ENCODE peak calls at places on chromosome 11, in nine cellular contexts. One of them, this sample, is unnamed.

GRCh38 chr11:17388609-17389204 is at the start of gene KCNJ11:
- DNase-seq in upper lobe of left lung: no peak
- DNase-seq in Peyer's patch: peak
- DNase-seq in transverse colon: no peak
- DNase-seq in IMR-90: no peak
- DNase-seq in stomach: peak
- DNase-seq in A549: peak
- DNase-seq in tibial nerve: no peak
- DNase-seq in heart left ventricle: no peak
- DNase-seq in this sample: no peak

GRCh38 chr11:131246156-131246555 is 124.3 kb upstream of the NTM start:
- DNase-seq in A549: no peak
- DNase-seq in IMR-90: no peak
- DNase-seq in Peyer's patch: no peak
- DNase-seq in heart left ventricle: no peak
- DNase-seq in tibial nerve: no peak
- DNase-seq in stomach: no peak
- DNase-seq in transverse colon: no peak
- DNase-seq in upper lobe of left lung: no peak
- DNase-seq in this sample: no peak

GRCh38 chr11:57546869-57547518 is 9.6 kb downstream of the SMTNL1 start:
- DNase-seq in upper lobe of left lung: no peak
- DNase-seq in tibial nerve: no peak
- DNase-seq in A549: peak
- DNase-seq in Peyer's patch: no peak
- DNase-seq in heart left ventricle: no peak
- DNase-seq in IMR-90: peak
- DNase-seq in stomach: no peak
- DNase-seq in transverse colon: no peak
- DNase-seq in this sample: no peak

GRCh38 chr11:119041821-119042514 is 11.3 kb upstream of the SLC37A4 start:
- DNase-seq in transverse colon: no peak
- DNase-seq in upper lobe of left lung: no peak
- DNase-seq in IMR-90: peak
- DNase-seq in A549: no peak
- DNase-seq in Peyer's patch: no peak
- DNase-seq in heart left ventricle: no peak
- DNase-seq in tibial nerve: no peak
- DNase-seq in stomach: no peak
- DNase-seq in this sample: no peak

GRCh38 chr11:27596388-27596787 is 89.8 kb upstream of the LIN7C start:
- DNase-seq in A549: no peak
- DNase-seq in stomach: no peak
- DNase-seq in IMR-90: no peak
- DNase-seq in Peyer's patch: no peak
- DNase-seq in tibial nerve: no peak
- DNase-seq in transverse colon: no peak
- DNase-seq in heart left ventricle: no peak
- DNase-seq in upper lobe of left lung: no peak
- DNase-seq in this sample: no peak

GRCh38 chr11:72574534-72575460 is 99.4 kb downstream of the PDE2A start:
- DNase-seq in transverse colon: no peak
- DNase-seq in upper lobe of left lung: no peak
- DNase-seq in IMR-90: no peak
- DNase-seq in heart left ventricle: no peak
- DNase-seq in tibial nerve: no peak
- DNase-seq in A549: no peak
- DNase-seq in stomach: no peak
- DNase-seq in Peyer's patch: peak
- DNase-seq in this sample: no peak

GRCh38 chr11:68115285-68115684 is 5.9 kb downstream of the CHKA start:
- DNase-seq in transverse colon: no peak
- DNase-seq in Peyer's patch: no peak
- DNase-seq in tibial nerve: no peak
- DNase-seq in IMR-90: no peak
- DNase-seq in heart left ventricle: no peak
- DNase-seq in A549: no peak
- DNase-seq in upper lobe of left lung: no peak
- DNase-seq in stomach: no peak
- DNase-seq in this sample: no peak

GRCh38 chr11:60706931-60707330 is 7.5 kb downstream of the MS4A8 start:
- DNase-seq in Peyer's patch: no peak
- DNase-seq in tibial nerve: no peak
- DNase-seq in A549: no peak
- DNase-seq in upper lobe of left lung: no peak
- DNase-seq in stomach: no peak
- DNase-seq in transverse colon: no peak
- DNase-seq in heart left ventricle: no peak
- DNase-seq in IMR-90: no peak
- DNase-seq in this sample: no peak

GRCh38 chr11:7019500-7020182 is 505 bp downstream of the ZNF214 start:
- DNase-seq in tibial nerve: no peak
- DNase-seq in upper lobe of left lung: peak
- DNase-seq in transverse colon: peak
- DNase-seq in Peyer's patch: no peak
- DNase-seq in stomach: no peak
- DNase-seq in IMR-90: peak
- DNase-seq in A549: no peak
- DNase-seq in heart left ventricle: peak
- DNase-seq in this sample: no peak

GRCh38 chr11:2208691-2209369 is 37.2 kb upstream of the TH start:
- DNase-seq in stomach: peak
- DNase-seq in tibial nerve: no peak
- DNase-seq in Peyer's patch: peak
- DNase-seq in transverse colon: peak
- DNase-seq in A549: no peak
- DNase-seq in heart left ventricle: no peak
- DNase-seq in IMR-90: no peak
- DNase-seq in upper lobe of left lung: peak
- DNase-seq in this sample: no peak

GRCh38 chr11:131408011-131408640 is 37.7 kb downstream of the NTM start:
- DNase-seq in upper lobe of left lung: no peak
- DNase-seq in heart left ventricle: no peak
- DNase-seq in Peyer's patch: peak
- DNase-seq in stomach: peak
- DNase-seq in IMR-90: peak
- DNase-seq in transverse colon: no peak
- DNase-seq in tibial nerve: no peak
- DNase-seq in A549: peak
- DNase-seq in this sample: no peak

GRCh38 chr11:128767518-128767917 is 73.6 kb downstream of the FLI1 start:
- DNase-seq in tibial nerve: no peak
- DNase-seq in IMR-90: peak
- DNase-seq in upper lobe of left lung: no peak
- DNase-seq in stomach: no peak
- DNase-seq in Peyer's patch: no peak
- DNase-seq in A549: no peak
- DNase-seq in transverse colon: no peak
- DNase-seq in heart left ventricle: no peak
- DNase-seq in this sample: no peak

GRCh38 chr11:118746988-118747585 is 43.9 kb downstream of the DDX6 start:
- DNase-seq in transverse colon: no peak
- DNase-seq in stomach: no peak
- DNase-seq in Peyer's patch: no peak
- DNase-seq in tibial nerve: no peak
- DNase-seq in heart left ventricle: no peak
- DNase-seq in IMR-90: peak
- DNase-seq in upper lobe of left lung: no peak
- DNase-seq in A549: no peak
- DNase-seq in this sample: no peak

DNA sequence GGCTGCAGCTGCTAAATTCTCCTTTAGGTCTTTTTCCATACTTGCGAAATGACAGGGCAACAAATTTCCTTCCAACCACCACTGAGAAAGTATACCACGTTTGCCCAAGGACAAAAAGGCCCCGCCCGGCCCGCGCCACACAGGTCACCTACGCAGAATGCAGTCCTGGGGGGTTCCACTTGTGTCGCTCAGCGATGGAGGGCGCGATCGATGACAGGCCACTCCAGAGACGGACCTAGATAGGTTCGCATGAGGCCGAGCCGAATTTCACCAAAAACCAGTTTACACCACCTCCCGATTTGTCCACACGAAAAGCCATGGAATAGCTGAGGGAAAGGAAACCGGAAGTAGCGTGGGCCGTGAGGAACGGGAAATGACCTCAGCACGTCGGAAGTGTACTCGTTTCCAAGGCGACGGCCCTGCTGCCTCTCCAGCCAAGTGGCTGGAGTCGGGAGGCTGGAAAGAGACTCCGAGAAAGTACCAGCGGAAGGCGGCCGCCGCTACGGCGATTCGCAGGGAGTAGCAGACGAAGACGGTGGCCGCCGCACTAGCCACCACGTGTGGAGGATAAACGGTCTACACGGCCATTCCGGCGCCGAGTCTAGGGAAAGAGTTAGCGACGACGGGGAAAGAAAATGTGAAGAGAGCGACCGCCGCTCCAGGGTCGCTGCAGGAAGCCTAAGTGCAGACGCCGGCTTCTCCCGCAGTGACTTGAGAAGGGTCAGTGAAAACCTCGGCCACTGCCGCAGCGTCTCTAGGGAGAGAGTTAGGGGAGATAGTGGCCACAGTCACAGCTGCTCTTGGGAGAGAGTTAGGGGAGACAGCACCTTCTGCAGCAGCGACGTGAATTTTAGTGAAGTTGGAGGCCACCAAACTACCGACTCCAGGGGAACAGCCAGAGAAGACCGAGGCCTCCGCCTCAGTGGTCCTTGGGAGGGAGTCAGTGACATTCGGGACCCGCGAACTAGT is at the start of gene ANKRD42:
- DNase-seq in upper lobe of left lung: peak
- DNase-seq in A549: peak
- DNase-seq in heart left ventricle: peak
- DNase-seq in stomach: peak
- DNase-seq in IMR-90: peak
- DNase-seq in tibial nerve: peak
- DNase-seq in Peyer's patch: peak
- DNase-seq in transverse colon: peak
- DNase-seq in this sample: peak
- TF ChIP-seq CTCF in upper lobe of left lung: peak
- TF ChIP-seq CTCF in A549: no peak
- TF ChIP-seq CTCF in heart left ventricle: no peak
- TF ChIP-seq CTCF in stomach: no peak
- TF ChIP-seq CTCF in IMR-90: no peak
- TF ChIP-seq CTCF in tibial nerve: no peak
- TF ChIP-seq CTCF in Peyer's patch: peak
- TF ChIP-seq CTCF in transverse colon: peak
- TF ChIP-seq CTCF in this sample: no peak

DNA sequence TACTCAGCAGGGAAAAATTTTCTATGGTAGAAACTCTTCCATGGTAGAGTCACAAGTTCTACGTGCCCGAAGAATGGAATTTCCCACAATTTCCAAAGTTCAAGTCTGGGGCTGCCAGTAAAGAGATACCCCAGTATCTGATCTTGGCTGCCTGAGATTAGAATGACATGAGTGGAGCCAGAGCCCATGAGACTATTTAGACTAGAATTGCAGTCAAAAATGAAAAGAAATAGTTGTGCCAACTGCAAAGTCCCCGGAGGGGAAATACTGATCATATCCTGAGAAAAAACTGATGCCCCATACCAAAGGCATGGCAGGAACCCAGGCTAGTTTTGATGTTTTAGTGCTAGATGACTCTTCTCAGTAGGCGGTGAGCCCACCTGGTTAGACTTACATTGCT is 11.2 kb downstream of the MAJIN start:
- DNase-seq in heart left ventricle: no peak
- DNase-seq in A549: no peak
- DNase-seq in stomach: no peak
- DNase-seq in upper lobe of left lung: no peak
- DNase-seq in Peyer's patch: no peak
- DNase-seq in IMR-90: no peak
- DNase-seq in tibial nerve: no peak
- DNase-seq in transverse colon: no peak
- DNase-seq in this sample: no peak
- H3K4me3 ChIP-seq in heart left ventricle: no peak
- H3K4me3 ChIP-seq in A549: no peak
- H3K4me3 ChIP-seq in stomach: no peak
- H3K4me3 ChIP-seq in upper lobe of left lung: no peak
- H3K4me3 ChIP-seq in Peyer's patch: no peak
- H3K4me3 ChIP-seq in IMR-90: no peak
- H3K4me3 ChIP-seq in tibial nerve: no peak
- H3K4me3 ChIP-seq in transverse colon: no peak
- H3K4me3 ChIP-seq in this sample: no peak

DNA sequence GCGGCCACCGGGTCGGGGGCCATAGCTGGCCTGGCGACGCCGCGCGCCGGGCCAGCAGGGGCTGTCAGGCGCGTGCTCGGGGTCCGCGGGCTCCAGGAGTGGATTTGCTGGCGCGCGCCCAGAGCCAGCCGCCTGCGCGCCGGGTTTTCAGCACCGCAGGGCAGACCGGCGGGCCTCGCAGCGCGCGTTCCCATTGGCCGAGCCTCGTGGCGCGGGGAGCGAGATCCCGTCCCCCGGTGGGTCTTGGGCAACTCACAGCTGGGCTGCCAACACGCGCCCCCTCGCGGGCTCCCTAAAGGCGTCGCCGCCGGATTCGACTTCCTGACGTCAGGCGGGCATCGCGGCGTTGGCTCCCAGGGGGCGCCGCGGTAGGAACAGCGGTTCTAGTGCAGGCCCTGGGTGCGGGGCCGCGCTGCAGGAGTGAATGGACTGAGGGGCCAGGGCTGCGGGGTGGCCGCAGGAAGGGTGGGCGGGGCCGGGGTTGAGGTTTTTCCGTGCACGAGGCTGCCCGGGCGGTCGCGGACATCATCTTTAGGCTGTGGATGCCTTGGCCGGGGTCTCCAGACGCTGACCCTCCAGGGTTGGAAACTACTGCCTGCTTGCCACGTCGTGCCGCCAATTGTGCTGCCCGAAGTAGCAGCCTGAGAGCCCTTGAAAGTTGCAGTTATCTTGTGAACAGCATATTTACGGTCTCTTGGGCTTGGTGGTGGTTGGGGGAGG is at the start of gene FADS1:
- DNase-seq in A549: peak
- DNase-seq in heart left ventricle: peak
- DNase-seq in IMR-90: peak
- DNase-seq in upper lobe of left lung: peak
- DNase-seq in tibial nerve: peak
- DNase-seq in Peyer's patch: peak
- DNase-seq in stomach: peak
- DNase-seq in transverse colon: peak
- DNase-seq in this sample: no peak
- TF ChIP-seq POLR2A in A549: peak
- TF ChIP-seq POLR2A in heart left ventricle: peak
- TF ChIP-seq POLR2A in IMR-90: peak
- TF ChIP-seq POLR2A in upper lobe of left lung: no peak
- TF ChIP-seq POLR2A in tibial nerve: peak
- TF ChIP-seq POLR2A in Peyer's patch: no peak
- TF ChIP-seq POLR2A in stomach: no peak
- TF ChIP-seq POLR2A in transverse colon: peak
- TF ChIP-seq POLR2A in this sample: peak

DNA sequence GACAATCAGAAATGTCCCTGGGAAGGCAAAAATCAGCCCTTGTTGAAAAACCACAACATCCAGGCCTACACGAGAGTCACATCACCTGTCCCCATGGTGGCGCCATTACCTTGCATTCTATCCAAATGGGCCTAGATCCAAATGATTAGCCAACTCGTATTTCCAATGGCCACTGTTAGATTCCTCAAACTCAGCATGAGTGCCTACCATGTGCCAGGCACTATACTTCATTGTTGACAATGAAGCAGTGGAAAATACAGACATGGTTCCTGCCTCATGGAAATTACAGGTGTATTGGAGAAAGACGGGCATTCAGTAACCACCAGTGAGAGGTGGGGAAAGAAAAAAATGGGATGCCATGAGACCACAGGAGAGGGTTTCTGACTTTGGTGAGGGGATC is 29.8 kb upstream of the CREB3L1 start:
- DNase-seq in Peyer's patch: peak
- DNase-seq in A549: peak
- DNase-seq in tibial nerve: no peak
- DNase-seq in upper lobe of left lung: no peak
- DNase-seq in IMR-90: peak
- DNase-seq in heart left ventricle: no peak
- DNase-seq in transverse colon: peak
- DNase-seq in stomach: peak
- DNase-seq in this sample: no peak
- TF ChIP-seq CTCF in Peyer's patch: peak
- TF ChIP-seq CTCF in A549: peak
- TF ChIP-seq CTCF in tibial nerve: no peak
- TF ChIP-seq CTCF in upper lobe of left lung: peak
- TF ChIP-seq CTCF in IMR-90: peak
- TF ChIP-seq CTCF in heart left ventricle: peak
- TF ChIP-seq CTCF in transverse colon: peak
- TF ChIP-seq CTCF in stomach: peak
- TF ChIP-seq CTCF in this sample: peak

This sample was measured in esophagus squamous epithelium.